ENCODE peak calls at places on chromosomes 5 and 9, in five cellular contexts. Z, T, A, C and G are unnamed samples.

GRCh38 chr5:122788996-122789395 is 14.1 kb downstream of the SNX2 start:
- DNase-seq in C (no peak), A (no peak), Z (no peak), T (no peak), G (no peak)

GRCh38 chr5:18465833-18466681 is 831.8 kb downstream of the TAF11L14 start:
- DNase-seq in Z (peak), A (peak), T (peak), C (peak), G (no peak)

GRCh38 chr9:21817176-21817575 is 14.7 kb downstream of the MTAP start:
- DNase-seq in A (peak), C (no peak), Z (no peak), T (no peak), G (no peak)

GRCh38 chr5:15103130-15103529 is 231.6 kb upstream of the ANKH start:
- DNase-seq in C (no peak), Z (no peak), T (no peak), A (no peak), G (no peak)

GRCh38 chr5:176862330-176862995 is 36.7 kb downstream of the HK3 start:
- DNase-seq in A (no peak), Z (no peak), C (no peak), T (no peak), G (no peak)

GRCh38 chr9:1879501-1879900 is 135.6 kb upstream of the SMARCA2 start:
- DNase-seq in Z (no peak), T (no peak), A (no peak), C (no peak), G (no peak)

GRCh38 chr9:33295571-33295970 is 5.3 kb downstream of the NFX1 start:
- DNase-seq in A (no peak), Z (no peak), T (no peak), C (no peak), G (no peak)

GRCh38 chr5:174520420-174521396 is 203.7 kb upstream of the MSX2 start:
- DNase-seq in A (no peak), Z (no peak), C (peak), T (peak), G (no peak)

GRCh38 chr5:114191441-114191840 is 170.4 kb upstream of the KCNN2 start:
- DNase-seq in T (no peak), A (no peak), C (no peak), Z (no peak), G (no peak)

GRCh38 chr5:66285343-66285942 is 141.3 kb downstream of the SREK1 start:
- DNase-seq in A (no peak), T (no peak), Z (no peak), C (no peak), G (no peak)

DNA sequence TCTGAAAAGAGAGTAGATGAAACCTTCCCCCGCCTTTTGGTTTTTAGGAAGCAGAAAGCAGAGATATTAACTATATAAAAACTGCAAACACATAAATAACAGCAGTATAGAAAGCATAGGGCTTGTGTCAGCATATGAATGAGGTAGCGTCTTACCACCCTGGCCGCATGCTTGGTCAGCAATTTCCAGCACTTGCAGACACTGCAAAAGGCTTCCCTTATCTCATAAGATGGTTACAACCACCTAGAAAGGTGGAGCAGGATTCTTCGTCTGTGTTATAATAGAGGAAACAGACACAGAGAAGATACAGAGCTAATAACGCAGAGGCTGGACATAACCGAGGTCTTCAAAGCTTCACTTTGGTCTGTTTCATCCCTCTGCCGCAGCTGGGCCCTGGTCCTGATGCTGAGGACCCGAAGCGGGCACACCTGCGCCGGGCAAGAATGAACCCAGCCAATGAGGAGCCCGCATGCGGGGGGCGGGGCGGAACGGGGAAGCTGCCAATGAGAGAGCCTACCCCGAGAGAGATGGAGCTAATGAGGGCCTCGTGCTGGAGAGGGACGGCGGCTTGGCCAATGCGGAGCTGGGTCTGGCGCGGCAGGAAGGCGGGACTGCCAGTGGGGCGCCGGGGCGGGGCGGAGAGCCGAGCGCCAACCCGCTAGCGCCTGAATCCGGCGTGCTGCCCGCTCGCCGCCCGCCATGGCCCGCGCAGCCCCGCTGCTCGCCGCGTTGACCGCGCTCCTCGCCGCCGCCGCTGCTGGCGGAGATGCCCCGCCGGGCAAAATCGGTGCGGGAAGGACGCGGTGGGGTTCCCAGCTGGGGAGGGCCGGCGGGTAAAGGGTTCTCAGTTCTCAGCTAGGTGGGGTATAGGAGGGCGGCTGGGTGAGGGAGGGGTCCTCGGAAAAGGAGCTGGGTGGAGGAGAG is at the start of gene PCYOX1L:
- DNase-seq in T (peak), Z (peak), C (peak), A (peak), G (peak)
- TF ChIP-seq POLR2A in T (no peak), Z (peak), C (no peak), A (peak), G (no peak)

GRCh38 chr5:156326718-156327259 is at the start of gene SGCD:
- DNase-seq in C (peak), T (peak), A (peak), Z (peak), G (no peak)
- TF ChIP-seq POLR2A in C (no peak), T (no peak), A (peak), Z (no peak), G (no peak)

DNA sequence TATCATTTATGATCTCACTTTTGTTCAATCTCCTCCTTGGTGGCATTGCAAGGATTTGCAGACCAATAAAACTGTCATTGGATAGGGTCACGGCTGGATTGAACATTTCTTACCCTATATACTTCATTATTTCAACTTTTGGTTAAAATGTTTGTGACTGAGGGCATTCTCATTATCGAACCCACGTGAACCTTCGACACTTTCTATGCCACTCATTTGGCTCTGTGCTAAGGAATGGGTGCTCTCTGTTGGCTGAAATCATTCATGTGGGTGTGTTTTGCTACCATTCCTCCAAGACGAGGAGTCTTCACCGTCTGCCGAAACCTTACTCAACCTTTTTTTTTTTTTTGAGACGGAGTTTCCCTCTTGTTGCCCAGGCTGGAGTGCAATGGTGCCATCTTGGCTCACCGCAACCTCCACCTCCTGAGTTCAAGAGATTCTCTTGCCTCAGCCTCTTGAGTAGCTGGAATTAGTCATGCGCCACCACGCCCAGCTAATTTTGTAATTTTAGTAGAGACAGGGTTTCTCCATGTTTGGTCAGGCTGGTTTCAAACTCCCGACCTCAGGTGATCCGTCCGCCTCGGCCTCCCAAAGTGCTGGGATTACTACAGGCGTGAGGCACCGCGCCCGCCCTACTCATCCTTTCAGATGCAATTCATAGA is 62.5 kb downstream of the CSNK1A1 start:
- DNase-seq in Z (no peak), A (peak), C (peak), T (no peak), G (no peak)
- TF ChIP-seq POLR2A in Z (no peak), A (no peak), C (no peak), T (no peak), G (no peak)

GRCh38 chr9:121743441-121744001 is 92.1 kb downstream of the DAB2IP start:
- DNase-seq in T (peak), Z (peak), A (peak), C (peak), G (peak)
- TF ChIP-seq POLR2A in T (peak), Z (peak), A (peak), C (peak), G (no peak)

DNA sequence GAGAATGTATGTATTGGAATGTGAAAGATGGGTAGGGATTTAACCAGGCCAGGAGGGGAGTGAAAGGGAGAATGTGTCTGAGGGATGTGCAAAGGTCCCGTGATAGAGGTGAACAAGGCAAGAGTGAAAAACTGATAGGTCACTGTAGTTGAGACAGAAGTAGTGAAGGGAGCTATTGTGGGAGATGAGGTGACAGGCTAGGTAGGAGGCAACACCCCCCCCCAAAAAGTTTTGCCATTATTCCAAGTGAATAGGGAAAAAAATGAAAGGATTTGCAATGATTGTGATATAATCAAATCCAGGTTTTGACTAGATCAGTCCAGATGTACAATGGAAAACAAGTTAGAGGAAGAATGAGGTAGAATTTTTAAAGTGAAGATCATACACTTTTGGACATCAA is 136.6 kb upstream of the GPR151 start:
- DNase-seq in Z (no peak), A (no peak), C (no peak), T (no peak), G (no peak)
- TF ChIP-seq POLR2A in Z (no peak), A (no peak), C (no peak), T (no peak), G (no peak)

DNA sequence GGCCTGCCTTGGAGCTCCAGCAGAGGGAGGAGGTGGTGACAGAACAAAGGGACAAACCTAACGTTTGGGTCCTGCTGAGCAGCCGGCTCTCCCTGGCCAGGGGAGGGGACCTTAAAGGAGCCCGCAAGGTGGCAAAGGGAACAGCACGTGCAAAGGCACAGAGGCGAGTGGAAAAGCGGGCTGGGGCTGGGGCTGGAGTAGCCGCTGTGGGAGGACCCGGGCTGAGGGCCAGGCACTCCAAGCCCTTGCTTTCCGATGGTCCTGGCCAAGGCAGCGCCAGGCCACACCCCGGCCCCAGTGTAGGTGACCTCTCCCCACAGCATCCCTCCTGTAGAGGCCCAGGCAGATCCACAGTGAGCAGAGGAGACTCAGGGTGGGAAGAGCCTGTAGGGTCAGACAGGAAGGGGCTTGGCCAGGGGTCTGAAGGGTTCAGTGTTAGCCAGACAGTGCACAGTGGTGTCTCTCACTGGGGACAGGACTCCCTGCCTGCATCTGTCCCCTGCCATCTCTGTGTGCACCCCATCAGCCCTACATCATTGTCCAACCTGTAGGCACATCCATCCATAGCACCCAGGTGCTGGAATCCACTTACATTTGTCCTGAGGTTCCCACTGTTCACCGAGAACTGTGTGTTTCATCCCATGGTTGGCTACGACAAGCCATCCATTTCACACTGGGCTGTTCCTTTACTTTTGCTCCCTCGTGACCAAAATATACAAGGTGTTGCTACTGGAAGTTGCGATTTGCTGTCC is 77.0 kb downstream of the NEK6 start:
- DNase-seq in T (no peak), A (no peak), Z (no peak), C (no peak), G (no peak)
- TF ChIP-seq POLR2A in T (no peak), A (no peak), Z (no peak), C (no peak), G (no peak)

DNA sequence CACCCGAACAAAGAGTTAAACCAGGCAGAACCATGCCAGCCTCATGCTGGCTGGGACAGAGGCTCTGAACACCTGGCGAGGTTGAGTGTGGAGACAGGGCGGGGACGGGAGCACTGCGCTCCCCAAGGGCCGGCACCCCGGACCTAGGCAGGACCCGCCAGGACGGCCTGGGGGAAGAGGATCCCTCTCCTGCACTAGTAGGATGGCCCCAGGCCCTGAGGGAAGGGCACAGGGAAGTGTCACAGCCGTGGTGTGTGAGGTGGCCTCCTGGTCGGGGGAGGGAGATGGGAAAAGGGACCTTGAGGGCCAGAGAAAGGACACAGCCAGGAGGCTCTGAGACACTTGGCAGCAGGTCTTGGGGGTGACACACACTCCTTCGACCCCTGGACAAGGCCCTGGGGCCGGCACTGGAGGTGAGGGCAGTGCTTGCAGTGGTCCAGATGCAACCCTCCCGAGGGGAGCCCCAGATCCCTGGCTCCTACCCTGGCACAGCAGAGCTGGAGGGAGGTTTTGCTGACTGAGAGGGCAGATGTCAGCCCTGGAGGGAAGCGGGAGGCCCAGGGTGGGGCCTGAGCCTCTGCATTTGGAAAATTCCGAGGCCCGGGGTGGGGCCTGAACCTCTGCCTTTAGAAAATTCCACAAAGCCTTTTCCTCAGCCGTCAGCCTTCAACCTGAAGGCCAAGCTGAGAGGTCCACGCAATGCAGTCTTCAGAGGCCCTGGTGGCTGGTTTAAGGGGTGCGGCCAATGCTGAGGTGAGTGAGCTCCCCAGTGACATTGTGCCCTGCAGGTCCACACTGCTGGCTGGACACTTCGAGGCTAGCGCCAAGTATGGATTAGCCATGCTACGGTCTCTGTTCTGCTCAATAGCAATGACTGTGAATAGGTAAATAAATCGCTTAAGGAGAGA is 24.8 kb upstream of the TERT start:
- DNase-seq in Z (no peak), C (no peak), A (peak), T (peak), G (peak)
- TF ChIP-seq POLR2A in Z (no peak), C (no peak), A (no peak), T (no peak), G (no peak)

DNA sequence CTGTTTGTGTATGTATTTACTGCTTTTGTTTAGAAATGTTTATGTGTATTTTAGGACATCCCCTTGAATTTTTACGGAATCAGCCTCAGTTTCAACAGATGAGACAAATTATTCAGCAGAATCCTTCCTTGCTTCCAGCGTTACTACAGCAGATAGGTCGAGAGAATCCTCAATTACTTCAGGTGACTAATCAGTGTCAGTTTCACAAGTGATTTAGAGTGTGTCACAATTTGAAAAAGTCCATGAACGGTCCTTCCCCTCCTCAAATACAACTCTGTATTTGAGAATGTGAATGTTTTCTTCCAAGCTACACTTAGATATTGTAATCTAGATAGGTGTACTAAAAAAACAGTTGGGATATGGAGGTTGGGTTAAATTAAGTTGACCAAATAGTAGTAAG is 40.8 kb downstream of the RAD23B start:
- DNase-seq in A (no peak), Z (no peak), T (no peak), C (no peak), G (no peak)
- TF ChIP-seq POLR2A in A (no peak), Z (no peak), T (no peak), C (no peak), G (no peak)

GRCh38 chr5:149133795-149134777 is 7.2 kb upstream of the ABLIM3 start:
- DNase-seq in A (peak), T (no peak), C (no peak), Z (peak), G (no peak)

GRCh38 chr5:149132474-149132873 is 8.8 kb upstream of the ABLIM3 start:
- DNase-seq in C (no peak), Z (no peak), A (no peak), T (no peak), G (no peak)

GRCh38 chr5:149138182-149138923 is 2.9 kb upstream of the ABLIM3 start:
- DNase-seq in T (no peak), A (no peak), Z (no peak), C (no peak), G (no peak)

GRCh38 chr5:149134778-149135169 is 6.5 kb upstream of the ABLIM3 start:
- DNase-seq in Z (no peak), T (no peak), A (no peak), C (no peak), G (no peak)

DNA sequence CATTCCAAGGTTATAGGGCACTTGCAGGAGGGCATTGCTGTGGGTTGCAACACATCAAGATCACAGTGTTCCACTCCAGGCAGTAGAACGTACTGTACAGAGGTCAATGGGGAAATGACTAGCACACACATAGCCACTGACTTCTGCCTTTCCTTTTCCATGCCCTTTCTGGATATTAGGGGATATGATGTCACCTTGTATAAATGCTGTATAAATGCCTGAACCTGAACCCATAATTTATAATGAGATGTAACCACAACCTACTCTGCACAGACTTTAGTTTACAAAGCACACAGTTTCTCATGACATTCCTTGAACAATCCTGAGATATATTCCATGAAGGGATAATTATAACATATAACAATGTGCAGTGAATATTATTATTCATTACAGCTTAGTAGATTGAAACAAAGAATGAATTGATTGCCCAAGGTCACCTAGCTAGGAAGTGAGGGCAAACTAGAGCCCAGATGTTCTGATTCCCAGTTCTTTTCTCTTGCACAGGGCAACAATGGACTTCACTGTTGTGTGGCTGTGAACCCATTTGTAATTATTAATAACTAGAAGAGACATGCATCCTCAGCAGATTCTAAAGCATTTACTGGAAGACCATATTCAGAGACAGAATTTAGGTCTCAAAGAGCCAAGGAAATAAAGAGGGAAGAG is 5.6 kb upstream of the ABLIM3 start:
- DNase-seq in T (no peak), Z (no peak), C (no peak), A (no peak), G (no peak)
- TF ChIP-seq POLR2A in T (no peak), Z (no peak), C (no peak), A (no peak), G (no peak)

DNA sequence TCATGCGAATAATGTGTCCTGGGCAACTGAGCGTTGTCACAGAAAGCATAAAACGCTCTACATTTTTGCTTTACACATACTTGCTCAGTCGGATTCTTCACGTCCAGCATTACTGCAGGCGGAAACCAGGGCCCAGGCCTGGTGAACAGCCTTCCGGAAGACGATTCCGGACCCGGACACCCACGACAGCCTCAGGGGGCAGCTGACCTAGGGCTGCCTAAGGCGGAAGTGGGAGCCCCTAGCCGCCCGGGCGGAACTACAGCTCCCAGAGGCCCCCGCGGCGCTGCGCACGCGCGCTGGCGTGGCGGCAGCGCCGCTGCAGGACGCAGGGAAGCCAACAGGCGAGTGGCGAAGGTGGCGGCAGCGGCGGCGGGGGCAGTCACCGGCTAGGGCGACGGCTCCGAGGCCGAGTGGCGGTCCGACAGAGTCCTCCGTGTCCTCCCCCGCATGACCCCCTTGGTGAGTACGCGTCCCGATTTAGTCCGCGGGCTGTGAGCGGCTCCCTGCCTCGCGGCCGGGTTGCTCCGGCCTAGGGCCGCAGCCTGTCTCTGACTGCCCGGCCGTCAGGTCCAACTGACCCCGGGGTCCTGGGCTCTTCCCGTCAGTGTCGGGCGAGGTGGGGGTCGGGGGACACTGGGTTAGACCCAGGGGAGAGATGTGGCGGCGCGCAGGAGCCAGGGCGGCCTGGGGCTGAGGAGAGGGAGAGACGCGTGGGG is at the start of gene GAPVD1:
- DNase-seq in Z (peak), T (peak), A (peak), C (peak), G (peak)
- TF ChIP-seq POLR2A in Z (peak), T (peak), A (peak), C (peak), G (no peak)